ENCODE peak calls at places on chromosomes 4 and X, in nine cellular contexts. P, U, K, S, Z, G, V, E and A are unnamed samples.

GRCh38 chr4:13860126-13860525 is 232.6 kb upstream of the BOD1L1 start:
- DNase-seq in P (no peak), U (no peak), K (peak; percentile 18), S (no peak), Z (peak; percentile 42), G (no peak), V (no peak), E (peak; percentile 75), A (no peak)

GRCh38 chr4:7779194-7779768 is 160.4 kb downstream of the AFAP1 start:
- DNase-seq in P (no peak), U (no peak), K (no peak), S (no peak), Z (peak; percentile 39), G (no peak), V (no peak), E (no peak), A (no peak)

GRCh38 chrX:7068939-7069367 is 78.6 kb upstream of the STS start:
- DNase-seq in P (no peak), U (no peak), K (no peak), S (no peak), Z (peak; percentile 18), G (peak; percentile 4), V (no peak), E (no peak), A (peak; percentile 70)

GRCh38 chr4:2831611-2832308 is 11.9 kb upstream of the ADD1 start:
- DNase-seq in P (no peak), U (no peak), K (peak; percentile 6), S (no peak), Z (no peak), G (no peak), V (no peak), E (no peak), A (peak; percentile 45)

GRCh38 chrX:18424482-18425198 is 768 bp upstream of the CDKL5 start:
- DNase-seq in P (peak; percentile 42), U (peak; percentile 61), K (peak; percentile 17), S (peak; percentile 13), Z (peak; percentile 69), G (peak; percentile 36), V (no peak), E (no peak), A (peak; percentile 61)

GRCh38 chrX:149979126-149979644 is 40.9 kb upstream of the EOLA2 start:
- DNase-seq in P (no peak), U (no peak), K (no peak), S (no peak), Z (no peak), G (no peak), V (no peak), E (no peak), A (no peak)

GRCh38 chrX:153763298-153763932 is 634 bp upstream of the PLXNB3 start:
- DNase-seq in P (no peak), U (no peak), K (peak; percentile 15), S (no peak), Z (no peak), G (no peak), V (no peak), E (no peak), A (no peak)

GRCh38 chr4:134955059-134955458 is 753.5 kb upstream of the PABPC4L start:
- DNase-seq in P (no peak), U (no peak), K (no peak), S (no peak), Z (no peak), G (no peak), V (no peak), E (no peak), A (no peak)

GRCh38 chr4:128287159-128287870 is at the start of gene PGRMC2:
- DNase-seq in P (no peak), U (peak; percentile 36), K (peak; percentile 12), S (no peak), Z (no peak), G (peak; percentile 20), V (peak; percentile 6), E (no peak), A (peak; percentile 73)

GRCh38 chr4:73007526-73008100 is 61.9 kb downstream of the COX18 start:
- DNase-seq in P (no peak), U (no peak), K (no peak), S (no peak), Z (peak; percentile 6), G (no peak), V (no peak), E (no peak), A (no peak)

GRCh38 chrX:28665778-28666177 is 78.5 kb downstream of the IL1RAPL1 start:
- DNase-seq in P (no peak), U (no peak), K (no peak), S (no peak), Z (no peak), G (no peak), V (no peak), E (no peak), A (no peak)

GRCh38 chr4:1767058-1767769 is 25.9 kb upstream of the FGFR3 start:
- DNase-seq in P (no peak), U (no peak), K (no peak), S (no peak), Z (peak; percentile 95), G (no peak), V (no peak), E (no peak), A (peak; percentile 79)

GRCh38 chrX:16828126-16828908 is 41.8 kb downstream of the RBBP7 start:
- DNase-seq in P (no peak), U (peak; percentile 50), K (no peak), S (no peak), Z (no peak), G (peak; percentile 56), V (no peak), E (peak; percentile 37), A (no peak)

GRCh38 chr4:109440948-109441347 is 7.3 kb downstream of the SEC24B start:
- DNase-seq in P (no peak), U (no peak), K (no peak), S (no peak), Z (no peak), G (no peak), V (no peak), E (peak; percentile 63), A (no peak)

GRCh38 chr4:15455290-15455689 is 14.4 kb upstream of the CC2D2A start:
- DNase-seq in P (no peak), U (no peak), K (no peak), S (no peak), Z (no peak), G (no peak), V (no peak), E (no peak), A (no peak)

GRCh38 chrX:117972681-117973080 is 143.9 kb downstream of the KLHL13 start:
- DNase-seq in P (no peak), U (peak; percentile 77), K (no peak), S (no peak), Z (no peak), G (peak; percentile 6), V (no peak), E (peak; percentile 81), A (peak; percentile 54)

GRCh38 chr4:183635333-183635732 is 23.7 kb downstream of the RWDD4 start:
- DNase-seq in P (no peak), U (no peak), K (no peak), S (peak; percentile 84), Z (peak; percentile 73), G (no peak), V (no peak), E (no peak), A (peak; percentile 60)

GRCh38 chrX:24245201-24245600 is 68.7 kb downstream of the SUPT20HL2 start:
- DNase-seq in P (no peak), U (peak; percentile 26), K (no peak), S (no peak), Z (peak; percentile 61), G (peak; percentile 53), V (no peak), E (peak; percentile 38), A (peak; percentile 65)

GRCh38 chrX:47683171-47684145 is 24.5 kb upstream of the UXT start:
- DNase-seq in P (no peak), U (no peak), K (no peak), S (no peak), Z (no peak), G (no peak), V (no peak), E (peak; percentile 18), A (no peak)

GRCh38 chrX:139204903-139205667 is 325.5 kb upstream of the F9 start:
- DNase-seq in P (peak; percentile 14), U (peak; percentile 68), K (no peak), S (no peak), Z (peak; percentile 67), G (peak; percentile 65), V (no peak), E (no peak), A (peak; percentile 78)

GRCh38 chrX:17703201-17703600 is 34.1 kb upstream of the SCML1 start:
- DNase-seq in P (no peak), U (peak; percentile 63), K (no peak), S (no peak), Z (no peak), G (no peak), V (no peak), E (peak; percentile 51), A (no peak)

GRCh38 chrX:147565239-147565638 is 346.5 kb upstream of the FMR1 start:
- DNase-seq in P (no peak), U (peak; percentile 2), K (no peak), S (no peak), Z (no peak), G (no peak), V (no peak), E (no peak), A (no peak)

GRCh38 chrX:41634284-41634683 is 54.5 kb upstream of the GPR34 start:
- DNase-seq in P (no peak), U (no peak), K (no peak), S (no peak), Z (no peak), G (no peak), V (no peak), E (peak; percentile 0), A (no peak)

GRCh38 chrX:33126469-33126868 is 84.9 kb downstream of the DMD start:
- DNase-seq in P (no peak), U (no peak), K (no peak), S (no peak), Z (no peak), G (no peak), V (no peak), E (no peak), A (no peak)

GRCh38 chrX:122583526-122583925 is 600.6 kb upstream of the GRIA3 start:
- DNase-seq in P (no peak), U (no peak), K (no peak), S (no peak), Z (no peak), G (no peak), V (no peak), E (no peak), A (no peak)